ENCODE peak calls at places on chromosomes 1 and 21, in nine cellular contexts. E is PC-9; K is breast epithelium; Y is CD8-positive, alpha-beta memory T cell; D is brain microvascular endothelial cell; X is right atrium auricular region; S is lung; B is colonic mucosa; O is H7. J is an unnamed sample.

GRCh38 chr1:1428174-1428573 is 7.1 kb upstream of the ANKRD65 start:
- DNase-seq in E (no peak), K (no peak), Y (no peak), D (no peak), X (no peak), S (no peak), B (no peak), O (peak), J (no peak)

GRCh38 chr1:9910080-9910424 is at the start of gene CTNNBIP1:
- DNase-seq in E (no peak), K (no peak), Y (no peak), D (no peak), X (no peak), S (no peak), B (no peak), O (no peak), J (no peak)

GRCh38 chr21:45472445-45473365 is 67.7 kb downstream of the COL18A1 start:
- DNase-seq in E (no peak), K (no peak), Y (no peak), D (no peak), X (no peak), S (no peak), B (no peak), O (no peak), J (no peak)

GRCh38 chr1:46246548-46247432 is 773 bp upstream of the RAD54L start:
- DNase-seq in E (peak), K (no peak), Y (peak), D (peak), X (peak), S (no peak), B (peak), O (peak), J (peak)

GRCh38 chr1:212775241-212775640 is 16.3 kb downstream of the NSL1 start:
- DNase-seq in E (no peak), K (no peak), Y (no peak), D (no peak), X (no peak), S (no peak), B (no peak), O (no peak), J (no peak)

GRCh38 chr1:32797456-32797855 is 19.7 kb downstream of the YARS1 start:
- DNase-seq in E (peak), K (no peak), Y (no peak), D (no peak), X (no peak), S (no peak), B (no peak), O (no peak), J (no peak)

GRCh38 chr1:67793562-67793961 is 39.7 kb downstream of the GNG12 start:
- DNase-seq in E (peak), K (no peak), Y (no peak), D (peak), X (no peak), S (no peak), B (no peak), O (no peak), J (no peak)

GRCh38 chr1:66334311-66334710 is 199.6 kb upstream of the SGIP1 start:
- DNase-seq in E (no peak), K (no peak), Y (no peak), D (no peak), X (no peak), S (no peak), B (no peak), O (no peak), J (no peak)

GRCh38 chr1:204286841-204287387 is 72.8 kb downstream of the PLEKHA6 start:
- DNase-seq in E (peak), K (peak), Y (peak), D (no peak), X (no peak), S (peak), B (peak), O (no peak), J (peak)

GRCh38 chr1:43704838-43705237 is 2.5 kb upstream of the ST3GAL3 start:
- DNase-seq in E (no peak), K (no peak), Y (no peak), D (no peak), X (no peak), S (no peak), B (no peak), O (no peak), J (no peak)

GRCh38 chr1:28507247-28507645 is 1.4 kb downstream of the RCC1 start:
- DNase-seq in E (no peak), K (no peak), Y (no peak), D (no peak), X (no peak), S (no peak), B (peak), O (no peak), J (no peak)

GRCh38 chr1:91693542-91693941 is 192.4 kb downstream of the TGFBR3 start:
- DNase-seq in E (no peak), K (no peak), Y (no peak), D (no peak), X (peak), S (no peak), B (no peak), O (no peak), J (no peak)

GRCh38 chr1:147084273-147085096 is 87.8 kb downstream of the PRKAB2 start:
- DNase-seq in E (peak), K (peak), Y (peak), D (peak), X (peak), S (peak), B (peak), O (peak), J (no peak)

GRCh38 chr1:158506369-158506987 is 34.5 kb downstream of the OR10R2 start:
- DNase-seq in E (no peak), K (no peak), Y (peak), D (peak), X (no peak), S (no peak), B (peak), O (peak), J (no peak)

GRCh38 chr1:226656201-226656600 is 82.9 kb downstream of the ITPKB start:
- DNase-seq in E (no peak), K (no peak), Y (no peak), D (no peak), X (no peak), S (no peak), B (peak), O (peak), J (peak)
- H3K4me3 ChIP-seq in E (no peak), K (no peak), Y (no peak), D (no peak), X (no peak), S (no peak), B (no peak), O (no peak), J (no peak)

GRCh38 chr1:8424539-8425116 is 106.7 kb downstream of the SLC45A1 start:
- DNase-seq in E (peak), K (peak), Y (peak), D (no peak), X (no peak), S (peak), B (peak), O (peak), J (peak)
- H3K4me3 ChIP-seq in E (peak), K (peak), Y (peak), D (peak), X (peak), S (no peak), B (peak), O (peak), J (peak)

DNA sequence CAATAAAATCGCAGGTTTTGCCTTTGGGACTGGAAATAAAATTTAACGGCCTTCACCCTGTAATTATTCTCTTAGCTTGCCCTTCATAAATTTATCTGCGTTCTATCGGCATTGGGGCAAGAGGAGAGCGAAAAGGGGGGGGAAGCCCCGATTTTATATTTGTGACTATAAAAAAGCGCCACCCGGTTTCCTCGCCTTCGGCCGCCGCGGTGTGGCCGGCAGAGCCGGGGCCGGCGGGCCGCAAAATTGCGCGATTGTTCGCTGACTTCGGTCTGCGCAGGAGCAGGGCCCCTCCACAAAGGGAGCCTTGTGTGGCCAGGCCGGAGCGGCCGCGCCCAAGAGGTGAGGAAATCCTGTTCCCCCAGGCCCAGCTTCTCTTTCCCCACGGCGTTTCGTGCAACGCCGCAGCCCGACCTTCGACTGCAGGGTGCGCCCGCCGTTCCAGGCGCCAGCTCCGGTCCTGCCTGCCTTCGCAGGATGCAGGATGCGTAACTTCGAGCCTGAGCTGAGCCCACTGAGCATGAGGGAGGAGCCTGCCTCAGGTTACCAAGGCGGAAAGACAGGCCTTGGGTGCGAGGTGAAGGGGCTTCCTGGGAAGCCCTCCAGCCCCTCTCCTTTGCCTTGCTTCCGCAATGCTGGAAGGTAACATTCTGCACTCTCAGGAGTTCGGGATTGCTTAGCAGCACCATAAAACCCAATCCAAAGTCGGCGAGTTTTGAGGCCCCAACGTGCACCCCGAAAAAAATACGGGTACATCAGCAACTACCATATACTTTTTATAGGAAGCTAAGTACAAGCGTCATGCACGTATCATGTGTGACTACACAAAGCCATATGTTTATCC is 4.9 kb upstream of the TBX15 start:
- DNase-seq in E (no peak), K (no peak), Y (no peak), D (no peak), X (no peak), S (no peak), B (no peak), O (peak), J (no peak)
- H3K4me3 ChIP-seq in E (no peak), K (peak), Y (no peak), D (no peak), X (no peak), S (no peak), B (no peak), O (no peak), J (no peak)

GRCh38 chr21:43353282-43354010 is 73.5 kb downstream of the SIK1 start:
- DNase-seq in E (no peak), K (no peak), Y (no peak), D (no peak), X (no peak), S (no peak), B (no peak), O (no peak), J (no peak)

GRCh38 chr21:43354666-43355065 is 72.3 kb downstream of the SIK1 start:
- DNase-seq in E (no peak), K (no peak), Y (no peak), D (no peak), X (no peak), S (no peak), B (no peak), O (no peak), J (no peak)

GRCh38 chr21:43354016-43354420 is 72.9 kb downstream of the SIK1 start:
- DNase-seq in E (no peak), K (no peak), Y (no peak), D (no peak), X (no peak), S (no peak), B (no peak), O (no peak), J (no peak)

GRCh38 chr21:43352138-43352537 is 74.8 kb downstream of the SIK1 start:
- DNase-seq in E (no peak), K (no peak), Y (no peak), D (no peak), X (no peak), S (no peak), B (no peak), O (no peak), J (no peak)

DNA sequence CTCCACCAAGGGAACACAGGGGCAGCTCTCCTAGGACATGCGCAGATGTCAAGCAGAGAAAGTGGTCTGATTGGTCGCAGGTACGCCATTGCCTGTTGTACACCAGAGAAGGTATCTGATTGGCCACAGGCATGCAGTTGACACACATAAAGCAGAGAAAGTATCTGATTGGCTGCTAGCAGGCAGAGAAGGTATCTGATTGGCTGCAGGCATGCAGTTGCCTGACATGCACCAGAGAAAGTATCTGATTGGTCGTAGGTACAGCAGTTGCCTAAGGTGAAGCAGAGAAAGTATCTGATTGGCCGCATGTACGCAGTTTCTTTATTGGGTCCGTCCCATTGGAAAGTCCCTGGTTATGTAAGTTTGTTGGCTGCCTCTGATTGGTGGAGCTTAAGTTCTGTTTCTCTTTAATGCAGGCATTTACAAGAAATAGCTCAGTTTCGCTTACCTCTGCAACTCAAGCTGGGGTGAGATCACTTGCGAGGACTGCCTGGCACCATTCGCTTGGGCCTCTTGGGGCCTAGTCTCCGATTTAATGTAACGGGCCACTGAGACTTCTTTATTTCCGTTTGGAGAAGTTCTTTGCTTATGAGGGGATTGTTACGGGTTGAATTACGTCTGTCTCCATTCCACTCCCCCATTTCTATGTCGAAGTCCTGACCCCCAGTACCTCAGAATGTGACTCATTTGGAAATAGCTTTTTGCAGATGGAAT is 74.2 kb downstream of the SIK1 start:
- DNase-seq in E (no peak), K (no peak), Y (no peak), D (no peak), X (no peak), S (no peak), B (no peak), O (no peak), J (peak)
- H3K4me3 ChIP-seq in E (no peak), K (no peak), Y (no peak), D (no peak), X (no peak), S (no peak), B (no peak), O (no peak), J (no peak)

GRCh38 chr1:116290085-116290670 is 82.9 kb upstream of the ATP1A1 start:
- DNase-seq in E (peak), K (no peak), Y (no peak), D (no peak), X (no peak), S (no peak), B (no peak), O (no peak), J (no peak)
- H3K4me3 ChIP-seq in E (no peak), K (no peak), Y (no peak), D (no peak), X (no peak), S (no peak), B (no peak), O (no peak), J (no peak)

GRCh38 chr1:175602186-175602585 is 141.2 kb downstream of the TNR start:
- DNase-seq in E (no peak), K (no peak), Y (no peak), D (peak), X (no peak), S (no peak), B (no peak), O (no peak), J (no peak)

GRCh38 chr1:175597206-175597605 is 146.2 kb downstream of the TNR start:
- DNase-seq in E (no peak), K (no peak), Y (no peak), D (no peak), X (no peak), S (no peak), B (no peak), O (no peak), J (no peak)

GRCh38 chr1:175597969-175598765 is 145.2 kb downstream of the TNR start:
- DNase-seq in E (no peak), K (no peak), Y (no peak), D (peak), X (no peak), S (no peak), B (no peak), O (no peak), J (no peak)

GRCh38 chr1:175599212-175599681 is 144.1 kb downstream of the TNR start:
- DNase-seq in E (no peak), K (no peak), Y (no peak), D (no peak), X (no peak), S (no peak), B (no peak), O (peak), J (no peak)

GRCh38 chr1:175600721-175601440 is 142.5 kb downstream of the TNR start:
- DNase-seq in E (no peak), K (no peak), Y (no peak), D (no peak), X (no peak), S (no peak), B (no peak), O (no peak), J (no peak)
- H3K4me3 ChIP-seq in E (no peak), K (no peak), Y (no peak), D (no peak), X (no peak), S (no peak), B (no peak), O (no peak), J (no peak)

GRCh38 chr1:111142358-111142975 is 2.4 kb downstream of the CEPT1 start:
- DNase-seq in E (no peak), K (no peak), Y (no peak), D (no peak), X (no peak), S (no peak), B (no peak), O (peak), J (no peak)
- H3K4me3 ChIP-seq in E (peak), K (no peak), Y (no peak), D (no peak), X (no peak), S (no peak), B (no peak), O (no peak), J (no peak)

GRCh38 chr1:185046639-185047038 is 1.3 kb downstream of the RNF2 start:
- DNase-seq in E (no peak), K (no peak), Y (no peak), D (no peak), X (no peak), S (no peak), B (no peak), O (no peak), J (no peak)
- H3K4me3 ChIP-seq in E (peak), K (peak), Y (peak), D (peak), X (peak), S (no peak), B (peak), O (peak), J (peak)

J was measured in Jurkat, Clone E6-1.